ENCODE peak calls at places on chromosomes 7 and 10, in six cellular contexts. One of them, this sample, is unnamed.

GRCh38 chr7:14507617-14508016 is 394.9 kb downstream of the DGKB start:
- DNase-seq in OCI-LY7: no peak
- DNase-seq in choroid plexus epithelial cell: peak
- DNase-seq in natural killer cell: no peak
- DNase-seq in MCF 10A: peak
- DNase-seq in NCI-H345: peak
- DNase-seq in this sample: no peak

GRCh38 chr10:114027951-114028350 is 15.7 kb upstream of the ADRB1 start:
- DNase-seq in OCI-LY7: no peak
- DNase-seq in choroid plexus epithelial cell: no peak
- DNase-seq in natural killer cell: no peak
- DNase-seq in MCF 10A: no peak
- DNase-seq in NCI-H345: no peak
- DNase-seq in this sample: no peak

GRCh38 chr7:21959387-21959776 is 13.7 kb upstream of the CDCA7L start:
- DNase-seq in OCI-LY7: no peak
- DNase-seq in choroid plexus epithelial cell: no peak
- DNase-seq in natural killer cell: no peak
- DNase-seq in MCF 10A: no peak
- DNase-seq in NCI-H345: no peak
- DNase-seq in this sample: no peak

GRCh38 chr7:130008941-130009847 is 42.0 kb downstream of the ZC3HC1 start:
- DNase-seq in OCI-LY7: no peak
- DNase-seq in choroid plexus epithelial cell: peak
- DNase-seq in natural killer cell: no peak
- DNase-seq in MCF 10A: peak
- DNase-seq in NCI-H345: peak
- DNase-seq in this sample: no peak

GRCh38 chr7:101179117-101179779 is 845 bp downstream of the NAT16 start:
- DNase-seq in OCI-LY7: no peak
- DNase-seq in choroid plexus epithelial cell: no peak
- DNase-seq in natural killer cell: no peak
- DNase-seq in MCF 10A: no peak
- DNase-seq in NCI-H345: peak
- DNase-seq in this sample: no peak

GRCh38 chr10:98608417-98608816 is 161.7 kb upstream of the HPS1 start:
- DNase-seq in OCI-LY7: no peak
- DNase-seq in choroid plexus epithelial cell: no peak
- DNase-seq in natural killer cell: no peak
- DNase-seq in MCF 10A: no peak
- DNase-seq in NCI-H345: no peak
- DNase-seq in this sample: no peak

GRCh38 chr10:7797582-7797981 is 9.6 kb downstream of the ATP5F1C start:
- DNase-seq in OCI-LY7: no peak
- DNase-seq in choroid plexus epithelial cell: peak
- DNase-seq in natural killer cell: no peak
- DNase-seq in MCF 10A: peak
- DNase-seq in NCI-H345: no peak
- DNase-seq in this sample: no peak

GRCh38 chr10:8061274-8062211 is 7.1 kb downstream of the GATA3 start:
- DNase-seq in OCI-LY7: no peak
- DNase-seq in choroid plexus epithelial cell: no peak
- DNase-seq in natural killer cell: peak
- DNase-seq in MCF 10A: no peak
- DNase-seq in NCI-H345: no peak
- DNase-seq in this sample: no peak

GRCh38 chr7:48280100-48280499 is 108.8 kb downstream of the ABCA13 start:
- DNase-seq in OCI-LY7: no peak
- DNase-seq in choroid plexus epithelial cell: peak
- DNase-seq in natural killer cell: no peak
- DNase-seq in MCF 10A: peak
- DNase-seq in NCI-H345: no peak
- DNase-seq in this sample: no peak

GRCh38 chr10:92407305-92408016 is 116.5 kb downstream of the MARCHF5 start:
- DNase-seq in OCI-LY7: no peak
- DNase-seq in choroid plexus epithelial cell: peak
- DNase-seq in natural killer cell: no peak
- DNase-seq in MCF 10A: no peak
- DNase-seq in NCI-H345: no peak
- DNase-seq in this sample: no peak

GRCh38 chr10:71725998-71726672 is 6.6 kb upstream of the C10orf105 start:
- DNase-seq in OCI-LY7: peak
- DNase-seq in choroid plexus epithelial cell: peak
- DNase-seq in natural killer cell: no peak
- DNase-seq in MCF 10A: peak
- DNase-seq in NCI-H345: no peak
- DNase-seq in this sample: peak

GRCh38 chr10:128062837-128063563 is 63.2 kb downstream of the MKI67 start:
- DNase-seq in OCI-LY7: peak
- DNase-seq in choroid plexus epithelial cell: peak
- DNase-seq in natural killer cell: peak
- DNase-seq in MCF 10A: no peak
- DNase-seq in NCI-H345: no peak
- DNase-seq in this sample: peak

GRCh38 chr10:132408367-132408781 is 11.4 kb downstream of the PWWP2B start:
- DNase-seq in OCI-LY7: no peak
- DNase-seq in choroid plexus epithelial cell: no peak
- DNase-seq in natural killer cell: no peak
- DNase-seq in MCF 10A: no peak
- DNase-seq in NCI-H345: no peak
- DNase-seq in this sample: no peak

GRCh38 chr7:50166997-50167961 is 74.2 kb upstream of the ZPBP start:
- DNase-seq in OCI-LY7: peak
- DNase-seq in choroid plexus epithelial cell: no peak
- DNase-seq in natural killer cell: no peak
- DNase-seq in MCF 10A: no peak
- DNase-seq in NCI-H345: no peak
- DNase-seq in this sample: no peak

GRCh38 chr10:101489355-101489754 is 98.7 kb downstream of the POLL start:
- DNase-seq in OCI-LY7: no peak
- DNase-seq in choroid plexus epithelial cell: peak
- DNase-seq in natural killer cell: no peak
- DNase-seq in MCF 10A: peak
- DNase-seq in NCI-H345: peak
- DNase-seq in this sample: no peak

GRCh38 chr10:77114181-77114821 is 523.3 kb downstream of the KCNMA1 start:
- DNase-seq in OCI-LY7: no peak
- DNase-seq in choroid plexus epithelial cell: no peak
- DNase-seq in natural killer cell: no peak
- DNase-seq in MCF 10A: no peak
- DNase-seq in NCI-H345: no peak
- DNase-seq in this sample: no peak

GRCh38 chr7:142001163-142001874 is 5.6 kb downstream of the MGAM start:
- DNase-seq in OCI-LY7: no peak
- DNase-seq in choroid plexus epithelial cell: peak
- DNase-seq in natural killer cell: no peak
- DNase-seq in MCF 10A: peak
- DNase-seq in NCI-H345: no peak
- DNase-seq in this sample: no peak

GRCh38 chr7:101919363-101920115 is 102.1 kb downstream of the CUX1 start:
- DNase-seq in OCI-LY7: no peak
- DNase-seq in choroid plexus epithelial cell: no peak
- DNase-seq in natural killer cell: no peak
- DNase-seq in MCF 10A: no peak
- DNase-seq in NCI-H345: no peak
- DNase-seq in this sample: no peak

This sample was measured in activated T-helper 9 cell treated with anti-CD3 and anti-CD28 coated beads, Interleukin-2, amount 50 U/mL, for 16 hours.